ENCODE peak calls at places on chromosomes 11 and 22, in eight cellular contexts. A is GM20000, G is neural crest cell, F is WTC11, V is lower leg skin, Z is breast epithelium, Q is mammary epithelial cell, U is IMR-90. N is an unnamed sample.

GRCh38 chr11:46504817-46505613 is 88.8 kb downstream of the AMBRA1 start:
- DNase-seq in F (no peak), Z (no peak), V (no peak), G (no peak), Q (peak), A (peak), U (peak), N (no peak)

GRCh38 chr22:38868886-38869381 is 3.1 kb downstream of the CBX6 start:
- DNase-seq in Q (peak), F (peak), G (peak), Z (peak), A (peak), U (peak), V (peak), N (peak)

GRCh38 chr22:42933783-42934144 is 76.7 kb upstream of the ARFGAP3 start:
- DNase-seq in A (no peak), Z (no peak), V (no peak), Q (peak), F (no peak), G (no peak), U (peak), N (no peak)

GRCh38 chr11:32297629-32298028 is 137.7 kb downstream of the WT1 start:
- DNase-seq in V (no peak), U (peak), A (peak), Z (no peak), Q (peak), F (no peak), G (no peak), N (no peak)

GRCh38 chr22:17512960-17513359 is 50.3 kb upstream of the SLC25A18 start:
- DNase-seq in Z (no peak), Q (no peak), G (no peak), U (no peak), A (no peak), V (no peak), F (no peak), N (no peak)

GRCh38 chr11:96324912-96325311 is 18.1 kb downstream of the MAML2 start:
- DNase-seq in Z (no peak), G (no peak), A (no peak), F (no peak), Q (peak), U (peak), V (no peak), N (no peak)

GRCh38 chr11:120914021-120914420 is 109.9 kb upstream of the TBCEL start:
- DNase-seq in Q (no peak), Z (no peak), A (no peak), V (no peak), G (no peak), U (no peak), F (no peak), N (no peak)

GRCh38 chr11:134364261-134364660 is 32.5 kb downstream of the GLB1L2 start:
- DNase-seq in A (no peak), Z (peak), U (no peak), G (no peak), F (no peak), V (no peak), Q (no peak), N (peak)

GRCh38 chr22:19488884-19489843 is 9.4 kb downstream of the CDC45 start:
- DNase-seq in A (no peak), G (no peak), F (no peak), U (peak), Q (no peak), Z (no peak), V (no peak), N (no peak)

GRCh38 chr11:1480555-1481482 is 5.8 kb downstream of the MOB2 start:
- DNase-seq in F (no peak), U (no peak), V (no peak), Z (no peak), Q (no peak), A (no peak), G (no peak), N (no peak)

GRCh38 chr11:64501500-64502427 is 89.3 kb upstream of the SLC22A12 start:
- DNase-seq in V (peak), Q (no peak), Z (no peak), F (no peak), A (no peak), G (no peak), U (no peak), N (no peak)

GRCh38 chr22:24694971-24695928 is 79.3 kb downstream of the PIWIL3 start:
- DNase-seq in Q (no peak), A (no peak), F (peak), G (no peak), Z (no peak), U (no peak), V (no peak), N (no peak)

DNA sequence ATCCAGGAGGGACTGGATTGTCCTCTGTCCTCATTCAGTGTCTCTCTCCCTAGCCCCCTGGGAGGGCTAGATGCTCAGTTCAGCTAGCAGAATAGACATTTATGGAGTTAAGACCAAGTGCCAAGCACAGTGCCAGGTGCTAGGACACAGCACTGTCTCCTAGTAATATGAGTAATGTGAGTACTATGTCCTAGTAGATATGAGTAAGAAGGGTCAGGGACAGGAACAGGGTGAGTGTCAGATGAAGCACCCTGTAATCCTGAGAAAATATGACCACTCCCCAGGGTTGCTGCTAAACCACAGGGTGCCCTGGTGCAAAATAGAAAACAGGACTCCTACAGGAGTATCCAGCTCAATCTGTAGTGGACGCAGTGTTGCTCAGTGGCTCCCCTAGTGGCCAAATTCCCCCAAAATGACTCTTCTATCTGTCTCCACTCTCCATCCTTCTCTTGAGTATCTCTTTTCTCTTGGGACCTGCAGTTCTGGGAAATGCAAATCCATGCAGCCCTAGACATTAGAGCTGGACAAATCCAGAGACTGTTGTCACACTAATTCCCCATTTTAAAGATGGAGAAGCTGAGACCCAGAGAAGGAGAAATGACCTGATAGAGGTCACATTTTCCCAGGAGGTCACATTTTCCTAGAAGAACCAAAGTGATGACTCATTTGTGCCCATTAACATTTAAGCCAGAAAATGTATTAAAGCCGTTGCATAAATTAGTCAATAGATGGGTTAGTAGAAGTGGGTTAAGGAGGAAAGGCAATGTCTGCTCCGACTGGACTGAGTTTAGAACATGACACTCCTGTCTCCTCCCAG is 214.3 kb downstream of the NXPE2 start:
- DNase-seq in G (peak), A (peak), F (peak), Q (no peak), U (no peak), Z (no peak), V (no peak), N (peak)
- TF ChIP-seq CTCF in G (peak), A (peak), F (peak), Q (peak), U (no peak), Z (no peak), V (no peak), N (peak)

DNA sequence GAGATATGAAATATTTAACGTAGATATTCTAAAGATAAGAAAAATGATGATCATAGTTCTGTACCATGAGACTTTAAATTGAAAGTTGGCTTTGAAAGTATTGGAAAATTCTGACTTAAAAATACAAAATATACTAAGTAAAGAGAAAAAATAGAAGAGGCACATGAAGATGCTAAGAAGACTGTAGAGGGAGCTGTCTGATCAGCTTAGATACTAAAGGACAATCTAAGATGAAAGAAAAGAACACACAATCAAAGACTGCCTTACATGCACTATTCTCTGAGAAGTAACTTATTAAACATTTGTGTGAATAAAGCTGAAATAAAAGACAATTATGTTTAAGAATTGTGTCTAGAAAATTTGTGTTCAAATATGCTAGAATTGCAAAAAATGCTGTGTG is 55.1 kb downstream of the RBMXL2 start:
- DNase-seq in F (no peak), U (peak), V (no peak), Z (no peak), G (no peak), Q (peak), A (no peak), N (no peak)
- TF ChIP-seq CTCF in F (no peak), U (peak), V (no peak), Z (no peak), G (peak), Q (peak), A (no peak), N (no peak)

DNA sequence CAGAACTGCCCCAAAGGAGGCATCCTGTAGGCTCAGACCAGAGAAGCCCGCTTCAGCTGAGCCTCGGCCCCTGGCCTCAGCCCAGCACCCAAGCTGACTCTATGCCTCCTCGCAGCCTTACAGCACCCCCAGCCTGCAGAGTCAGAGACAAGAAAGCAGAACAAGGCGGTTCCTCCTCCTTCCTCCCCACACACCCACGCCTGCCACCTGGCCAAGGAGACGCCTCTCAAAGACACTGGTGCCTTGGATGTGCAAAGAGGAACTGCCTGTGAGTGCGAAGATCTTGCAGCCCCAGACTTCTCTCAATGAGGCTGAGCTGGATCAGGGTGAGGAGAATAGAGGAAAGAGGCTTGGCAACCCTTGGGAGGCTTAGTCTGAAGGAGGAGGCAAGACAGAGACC is 60.2 kb downstream of the PDE2A start:
- DNase-seq in Z (no peak), G (no peak), F (no peak), A (peak), Q (no peak), V (no peak), U (no peak), N (no peak)
- TF ChIP-seq CTCF in Z (no peak), G (no peak), F (no peak), A (peak), Q (no peak), V (no peak), U (no peak), N (no peak)

DNA sequence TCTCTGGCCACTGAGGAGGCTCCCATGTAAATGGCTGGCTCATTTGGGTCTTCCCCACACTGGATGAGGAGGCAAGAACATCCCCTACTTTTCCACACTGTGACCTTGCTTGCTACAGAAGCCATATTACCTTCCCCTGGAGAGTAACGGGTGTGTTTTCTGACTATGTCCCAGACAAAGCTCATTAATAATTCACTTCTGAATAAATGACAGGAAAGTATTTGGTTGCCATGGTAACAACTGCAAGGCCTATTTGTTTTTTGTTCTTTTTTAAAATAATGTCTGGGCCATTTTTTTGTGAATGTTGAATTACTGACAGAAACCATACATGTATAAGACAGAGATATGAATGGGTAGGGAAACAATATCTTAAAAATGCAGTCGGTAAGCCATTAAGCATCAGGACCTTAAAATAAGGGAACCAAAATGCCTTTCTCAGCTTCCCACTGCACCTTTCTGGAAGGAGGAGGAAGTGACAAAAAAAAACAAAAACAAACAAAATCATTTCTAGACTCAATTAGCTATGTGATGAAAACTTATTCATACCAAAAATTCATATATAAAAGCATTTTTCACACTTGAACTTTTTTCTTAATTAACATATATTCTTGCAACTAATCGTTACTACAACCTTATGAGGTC is 31.9 kb downstream of the SLC1A2 start:
- DNase-seq in U (peak), Z (no peak), Q (no peak), A (no peak), G (no peak), V (no peak), F (no peak), N (no peak)
- TF ChIP-seq CTCF in U (peak), Z (no peak), Q (peak), A (no peak), G (no peak), V (no peak), F (no peak), N (no peak)

GRCh38 chr11:13249992-13250391 is 27.6 kb upstream of the BMAL1 start:
- DNase-seq in U (no peak), V (no peak), G (no peak), Q (peak), A (no peak), F (peak), Z (no peak), N (no peak)
- TF ChIP-seq CTCF in U (peak), V (no peak), G (no peak), Q (peak), A (peak), F (no peak), Z (no peak), N (no peak)

N was measured in glutamatergic neuron.